ENCODE peak calls at places on chromosome 2, in five cellular contexts. T, S, K, Q and B are unnamed samples.

GRCh38 chr2:66531156-66531555 is 96.2 kb downstream of the MEIS1 start:
- DNase-seq in K (no peak), T (no peak), Q (no peak), S (no peak), B (no peak)

GRCh38 chr2:173571021-173571821 is 216.5 kb downstream of the CDCA7 start:
- DNase-seq in Q (no peak), T (peak), S (no peak), K (no peak), B (no peak)

GRCh38 chr2:201820385-201821007 is 14.2 kb downstream of the CDK15 start:
- DNase-seq in S (no peak), Q (no peak), T (no peak), K (no peak), B (no peak)

GRCh38 chr2:31058096-31058843 is 80.0 kb downstream of the GALNT14 start:
- DNase-seq in S (no peak), T (no peak), Q (no peak), K (no peak), B (no peak)

GRCh38 chr2:240872317-240873097 is 3.9 kb downstream of the AGXT start:
- DNase-seq in S (no peak), K (no peak), Q (no peak), T (no peak), B (peak)

GRCh38 chr2:162106146-162106551 is 32.1 kb upstream of the DPP4 start:
- DNase-seq in T (no peak), K (no peak), Q (no peak), S (no peak), B (no peak)

GRCh38 chr2:8036366-8036765 is 645.5 kb upstream of the ID2 start:
- DNase-seq in S (no peak), Q (no peak), K (no peak), T (no peak), B (no peak)

GRCh38 chr2:10331033-10331701 is 28.5 kb downstream of the HPCAL1 start:
- DNase-seq in T (peak), K (peak), Q (no peak), S (peak), B (peak)

GRCh38 chr2:118943286-118943685 is 1.3 kb downstream of the MARCO start:
- DNase-seq in K (no peak), T (no peak), S (no peak), Q (no peak), B (no peak)

GRCh38 chr2:110991951-110992350 is 128.8 kb upstream of the BCL2L11 start:
- DNase-seq in T (no peak), Q (no peak), K (no peak), S (no peak), B (no peak)

GRCh38 chr2:205700331-205701132 is 18.2 kb downstream of the NRP2 start:
- DNase-seq in S (peak), T (peak), K (no peak), Q (no peak), B (no peak)

GRCh38 chr2:109493176-109493935 is 120.4 kb downstream of the SEPTIN10 start:
- DNase-seq in S (no peak), T (no peak), Q (no peak), K (no peak), B (no peak)

GRCh38 chr2:229296561-229296960 is 25.5 kb upstream of the PID1 start:
- DNase-seq in S (no peak), K (no peak), Q (no peak), T (no peak), B (no peak)

GRCh38 chr2:43495727-43496126 is 100.1 kb downstream of the THADA start:
- DNase-seq in K (no peak), Q (no peak), T (no peak), S (no peak), B (no peak)

GRCh38 chr2:219124379-219125110 is 36.1 kb downstream of the NHEJ1 start:
- DNase-seq in T (peak), Q (no peak), K (no peak), S (no peak), B (peak)

GRCh38 chr2:175595139-175595538 is 406.9 kb downstream of the LNPK start:
- DNase-seq in K (no peak), T (no peak), Q (no peak), S (no peak), B (no peak)

GRCh38 chr2:185628985-185629384 is 109.6 kb upstream of the FSIP2 start:
- DNase-seq in T (peak), Q (no peak), S (no peak), K (no peak), B (peak)

GRCh38 chr2:11744631-11745394 is 1.6 kb upstream of the LPIN1 start:
- DNase-seq in T (peak), S (no peak), Q (no peak), K (peak), B (no peak)

GRCh38 chr2:177665328-177665727 is 272.8 kb downstream of the AGPS start:
- DNase-seq in K (no peak), Q (no peak), S (no peak), T (no peak), B (no peak)

GRCh38 chr2:47631306-47631705 is 151.6 kb upstream of the MSH6 start:
- DNase-seq in K (no peak), S (no peak), T (no peak), Q (no peak), B (no peak)

GRCh38 chr2:202171246-202171833 is 67.1 kb downstream of the SUMO1 start:
- DNase-seq in S (no peak), T (peak), K (no peak), Q (no peak), B (peak)

GRCh38 chr2:234289789-234290188 is 207.1 kb downstream of the ARL4C start:
- DNase-seq in K (no peak), S (no peak), T (no peak), Q (no peak), B (no peak)

GRCh38 chr2:18754286-18754685 is 164.9 kb upstream of the NT5C1B start:
- DNase-seq in Q (no peak), T (no peak), S (no peak), K (no peak), B (no peak)

GRCh38 chr2:84894758-84895520 is 10.5 kb upstream of the TMSB10 start:
- DNase-seq in T (peak), Q (no peak), K (no peak), S (no peak), B (no peak)

GRCh38 chr2:42895134-42895795 is 102.9 kb upstream of the HAAO start:
- DNase-seq in T (no peak), S (no peak), K (no peak), Q (no peak), B (no peak)

GRCh38 chr2:1047485-1047884 is 96.8 kb downstream of the SNTG2 start:
- DNase-seq in S (no peak), T (peak), Q (no peak), K (no peak), B (no peak)

GRCh38 chr2:71614976-71615768 is 161.8 kb downstream of the DYSF start:
- DNase-seq in S (peak), K (peak), Q (no peak), T (no peak), B (peak)

GRCh38 chr2:165563468-165564225 is 94.1 kb downstream of the CSRNP3 start:
- DNase-seq in Q (no peak), K (no peak), S (no peak), T (peak), B (no peak)

GRCh38 chr2:101775636-101776035 is 78.1 kb downstream of the MAP4K4 start:
- DNase-seq in S (no peak), T (no peak), Q (no peak), K (no peak), B (no peak)

GRCh38 chr2:128617661-128618060 is 299.0 kb upstream of the HS6ST1 start:
- DNase-seq in T (no peak), K (peak), Q (no peak), S (no peak), B (peak)

GRCh38 chr2:157302492-157303099 is 23.0 kb downstream of the ERMN start:
- DNase-seq in K (no peak), T (peak), Q (no peak), S (no peak), B (no peak)

GRCh38 chr2:126643972-126644371 is 12.0 kb upstream of the GYPC start:
- DNase-seq in T (no peak), S (no peak), Q (no peak), K (no peak), B (no peak)

GRCh38 chr2:171405546-171405945 is 28.2 kb downstream of the METTL8 start:
- DNase-seq in T (no peak), Q (no peak), S (no peak), K (no peak), B (no peak)

GRCh38 chr2:53004413-53004812 is 763.2 kb upstream of the CHAC2 start:
- DNase-seq in S (no peak), T (no peak), Q (no peak), K (no peak), B (no peak)

GRCh38 chr2:1766400-1766799 is 22.1 kb upstream of the PXDN start:
- DNase-seq in S (no peak), K (no peak), Q (no peak), T (peak), B (no peak)

GRCh38 chr2:110166246-110166645 is 38.6 kb downstream of the NPHP1 start:
- DNase-seq in K (no peak), T (no peak), S (no peak), Q (no peak), B (no peak)

GRCh38 chr2:121866789-121867188 is 111.3 kb downstream of the TSN start:
- DNase-seq in Q (no peak), S (no peak), T (no peak), K (no peak), B (no peak)

GRCh38 chr2:199458806-199459285 is 1.1 kb upstream of the SATB2 start:
- DNase-seq in T (no peak), S (no peak), Q (no peak), K (no peak), B (peak)

GRCh38 chr2:237556773-237557632 is 9.4 kb upstream of the PRLH start:
- DNase-seq in S (no peak), Q (no peak), T (no peak), K (no peak), B (no peak)
- H3K27ac ChIP-seq in S (no peak), Q (no peak), T (no peak), K (no peak), B (no peak)

GRCh38 chr2:69514836-69515235 is 77.6 kb upstream of the NFU1 start:
- DNase-seq in K (no peak), Q (no peak), S (no peak), T (no peak), B (no peak)
- H3K27ac ChIP-seq in K (no peak), Q (no peak), S (no peak), T (peak), B (no peak)

DNA sequence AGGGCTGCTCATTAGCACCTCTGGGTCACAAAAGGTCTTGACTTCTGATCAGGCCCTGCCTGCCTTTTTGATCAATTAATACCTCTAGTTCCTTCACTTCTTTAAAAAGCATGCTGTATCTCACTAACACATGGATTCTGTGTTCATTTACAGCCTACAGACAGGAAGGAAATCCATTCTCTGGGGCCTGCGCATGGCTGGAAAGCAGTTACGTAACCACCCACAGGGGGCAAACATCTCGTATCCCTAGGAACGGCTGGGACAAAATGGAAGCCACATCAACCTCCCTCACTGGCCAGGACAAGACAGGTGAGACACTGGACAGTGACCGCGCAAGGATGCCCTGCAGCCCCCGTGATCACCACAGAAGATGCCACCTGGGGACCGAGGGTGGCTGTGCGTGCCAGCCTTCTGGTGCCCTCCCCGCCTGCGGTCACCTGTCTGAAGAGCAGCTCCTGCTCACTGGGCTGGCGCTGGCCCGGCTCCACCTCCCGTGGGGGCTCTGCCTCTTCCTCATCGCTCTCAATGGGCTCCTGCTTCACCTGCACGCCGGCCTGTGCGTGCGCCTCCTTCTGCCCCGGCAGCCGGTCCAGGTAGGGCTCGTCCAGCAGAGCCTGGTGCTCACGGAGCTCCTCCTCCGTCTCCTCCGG is 266.9 kb downstream of the TWIST2 start:
- DNase-seq in S (no peak), T (peak), K (no peak), Q (no peak), B (peak)
- H3K27ac ChIP-seq in S (peak), T (no peak), K (peak), Q (no peak), B (no peak)

GRCh38 chr2:97871096-97871780 is 124.5 kb downstream of the TMEM131 start:
- DNase-seq in K (no peak), T (peak), Q (no peak), S (no peak), B (no peak)

GRCh38 chr2:97868986-97869721 is 126.6 kb downstream of the TMEM131 start:
- DNase-seq in S (peak), K (peak), Q (no peak), T (peak), B (peak)

GRCh38 chr2:97869722-97870346 is 125.9 kb downstream of the TMEM131 start:
- DNase-seq in K (no peak), T (no peak), S (no peak), Q (no peak), B (no peak)

DNA sequence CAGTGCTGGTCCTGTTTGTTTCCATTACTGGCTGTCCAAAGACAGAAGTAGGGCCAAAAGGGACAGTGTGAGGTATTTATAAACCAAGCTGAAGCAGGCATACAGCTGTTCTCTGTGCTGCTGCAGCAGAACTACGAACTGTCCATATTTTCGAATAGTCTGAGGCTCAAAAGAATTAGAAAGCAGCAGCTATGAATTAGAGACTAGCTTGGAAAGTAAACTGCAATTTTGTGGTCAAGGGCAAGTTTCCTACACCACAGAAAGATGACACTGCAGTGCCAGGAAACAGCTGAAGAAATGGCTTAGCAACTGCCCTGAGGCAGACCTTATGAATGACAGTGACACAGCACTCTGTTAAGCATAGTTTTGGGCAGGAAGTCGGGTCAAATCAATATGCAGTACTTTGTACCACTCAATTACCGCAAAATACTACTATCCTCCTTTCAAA is 125.3 kb downstream of the TMEM131 start:
- DNase-seq in T (peak), Q (no peak), S (no peak), K (no peak), B (no peak)
- H3K27ac ChIP-seq in T (no peak), Q (no peak), S (peak), K (peak), B (peak)

GRCh38 chr2:58419983-58420382 is 178.9 kb upstream of the FANCL start:
- DNase-seq in T (no peak), K (no peak), Q (no peak), S (no peak), B (no peak)
- H3K27ac ChIP-seq in T (no peak), K (no peak), Q (no peak), S (no peak), B (no peak)

GRCh38 chr2:45096996-45097395 is 87.7 kb upstream of the SIX2 start:
- DNase-seq in S (no peak), T (no peak), K (no peak), Q (no peak), B (no peak)
- H3K27ac ChIP-seq in S (no peak), T (no peak), K (no peak), Q (no peak), B (no peak)